ENCODE peak calls at places on chromosomes 16 and 17, in five cellular contexts. T is cardiac fibroblast, H is body of pancreas, E is choroid plexus epithelial cell, Y is fibroblast of mammary gland. D is an unnamed sample.

GRCh38 chr17:50903604-50904521 is 37.7 kb upstream of the TOB1 start:
- DNase-seq in E (peak), H (no peak), T (peak), Y (peak), D (no peak)

GRCh38 chr16:17452931-17453330 is 17.8 kb downstream of the XYLT1 start:
- DNase-seq in H (no peak), T (no peak), E (no peak), Y (peak), D (peak)

GRCh38 chr17:38996660-38997337 is 29.6 kb upstream of the FBXO47 start:
- DNase-seq in H (no peak), T (peak), Y (no peak), E (no peak), D (peak)

GRCh38 chr17:83133302-83134121 is 54.1 kb downstream of the METRNL start:
- DNase-seq in E (no peak), H (no peak), Y (no peak), T (no peak), D (peak)

GRCh38 chr17:82648761-82649474 is 674 bp upstream of the WDR45B start:
- DNase-seq in Y (peak), H (peak), E (no peak), T (no peak), D (no peak)

GRCh38 chr16:67426950-67427349 is 4.0 kb upstream of the HSD11B2 start:
- DNase-seq in H (no peak), T (no peak), E (peak), Y (peak), D (no peak)

GRCh38 chr17:16407911-16408588 is 7.3 kb upstream of the TRPV2 start:
- DNase-seq in T (peak), Y (peak), E (peak), H (peak), D (no peak)

GRCh38 chr16:84806256-84806889 is 13.4 kb upstream of the CRISPLD2 start:
- DNase-seq in T (peak), Y (peak), H (peak), E (peak), D (peak)

GRCh38 chr17:43536236-43537088 is 9.7 kb downstream of the ETV4 start:
- DNase-seq in Y (peak), T (peak), E (peak), H (no peak), D (no peak)

GRCh38 chr17:31190351-31190750 is 95.6 kb downstream of the NF1 start:
- DNase-seq in H (no peak), Y (no peak), E (peak), T (no peak), D (peak)

GRCh38 chr17:8506145-8506544 is 70.5 kb downstream of the NDEL1 start:
- DNase-seq in T (no peak), H (no peak), Y (peak), E (no peak), D (no peak)

GRCh38 chr16:1174477-1175357 is 21.8 kb downstream of the CACNA1H start:
- DNase-seq in H (peak), E (peak), Y (peak), T (no peak), D (peak)

GRCh38 chr17:1716912-1717695 is 6.9 kb upstream of the TLCD2 start:
- DNase-seq in E (peak), H (peak), Y (peak), T (peak), D (peak)

GRCh38 chr17:14745122-14745521 is 444.2 kb downstream of the HS3ST3B1 start:
- DNase-seq in H (no peak), T (peak), Y (peak), E (peak), D (peak)

GRCh38 chr17:11144358-11145233 is 96.4 kb upstream of the SHISA6 start:
- DNase-seq in E (peak), H (peak), Y (peak), T (peak), D (peak)

GRCh38 chr17:15945493-15946209 is 721 bp downstream of the ADORA2B start:
- DNase-seq in Y (no peak), E (peak), H (no peak), T (peak), D (no peak)

GRCh38 chr16:16073884-16074781 is 124.7 kb downstream of the ABCC1 start:
- DNase-seq in H (peak), Y (peak), E (peak), T (peak), D (peak)

GRCh38 chr17:18179804-18180203 is 3.8 kb upstream of the ALKBH5 start:
- DNase-seq in H (no peak), T (no peak), E (no peak), Y (no peak), D (no peak)

GRCh38 chr16:15885560-15886001 is 2.8 kb downstream of the CEP20 start:
- DNase-seq in E (no peak), H (no peak), T (no peak), Y (no peak), D (no peak)

GRCh38 chr17:66487121-66487520 is 184.7 kb downstream of the PRKCA start:
- DNase-seq in T (no peak), Y (no peak), H (no peak), E (no peak), D (no peak)

GRCh38 chr17:60514500-60514899 is 11.5 kb downstream of the APPBP2 start:
- DNase-seq in T (no peak), E (no peak), Y (no peak), H (no peak), D (no peak)

GRCh38 chr16:27286446-27286845 is 17.9 kb upstream of the NSMCE1 start:
- DNase-seq in T (peak), E (peak), H (peak), Y (peak), D (peak)

GRCh38 chr17:16820979-16821543 is 131.0 kb downstream of the CCDC144A start:
- DNase-seq in E (no peak), H (no peak), Y (no peak), T (no peak), D (no peak)

GRCh38 chr16:85750021-85750826 is 672 bp downstream of the C16orf74 start:
- DNase-seq in E (peak), T (peak), H (no peak), Y (no peak), D (peak)